ENCODE peak calls at places on chromosomes 1 and 21, in five cellular contexts. H, Z, E, M and R are unnamed samples.

GRCh38 chr1:39398278-39399010 is 93.0 kb upstream of the BMP8A start:
- DNase-seq in H (peak; percentile 98), Z (peak; percentile 85), E (peak; percentile 71), M (peak; percentile 58), R (no peak)

GRCh38 chr1:92958203-92958970 is 2.9 kb downstream of the DIPK1A start:
- DNase-seq in H (no peak), Z (peak; percentile 62), E (no peak), M (no peak), R (no peak)

GRCh38 chr1:216186131-216186530 is 237.1 kb downstream of the USH2A start:
- DNase-seq in H (no peak), Z (no peak), E (no peak), M (no peak), R (no peak)

GRCh38 chr1:157097692-157098091 is 1.9 kb downstream of the ETV3L start:
- DNase-seq in H (no peak), Z (no peak), E (no peak), M (no peak), R (no peak)

GRCh38 chr1:102851616-102852015 is 256.7 kb downstream of the COL11A1 start:
- DNase-seq in H (peak; percentile 72), Z (no peak), E (no peak), M (no peak), R (no peak)

GRCh38 chr1:169110265-169110664 is 3.8 kb downstream of the ATP1B1 start:
- DNase-seq in H (no peak), Z (no peak), E (no peak), M (no peak), R (no peak)

GRCh38 chr21:42366292-42367010 is at the start of gene TFF1:
- DNase-seq in H (peak; percentile 10), Z (peak; percentile 71), E (no peak), M (no peak), R (no peak)

GRCh38 chr1:224615861-224616760 is at the start of gene CNIH3:
- DNase-seq in H (peak; percentile 55), Z (no peak), E (no peak), M (peak; percentile 68), R (no peak)

GRCh38 chr1:185670187-185670627 is 64.0 kb upstream of the HMCN1 start:
- DNase-seq in H (peak; percentile 55), Z (no peak), E (no peak), M (no peak), R (no peak)

GRCh38 chr21:44639331-44639655 is 2.1 kb downstream of the KRTAP10-10 start:
- DNase-seq in H (no peak), Z (no peak), E (no peak), M (no peak), R (no peak)

GRCh38 chr1:169508432-169509338 is 22.9 kb upstream of the SLC19A2 start:
- DNase-seq in H (no peak), Z (peak; percentile 39), E (peak; percentile 20), M (no peak), R (no peak)

GRCh38 chr1:2019162-2019542 is at the start of gene GABRD:
- DNase-seq in H (no peak), Z (no peak), E (peak; percentile 81), M (peak; percentile 94), R (no peak)

GRCh38 chr1:171433451-171433850 is 51.9 kb upstream of the PRRC2C start:
- DNase-seq in H (peak; percentile 70), Z (no peak), E (no peak), M (no peak), R (no peak)

GRCh38 chr1:100229681-100230443 is 19.8 kb downstream of the DBT start:
- DNase-seq in H (no peak), Z (no peak), E (no peak), M (no peak), R (no peak)

GRCh38 chr1:72284398-72285073 is 2.2 kb upstream of the NEGR1 start:
- DNase-seq in H (peak; percentile 96), Z (peak; percentile 13), E (no peak), M (peak; percentile 51), R (no peak)

GRCh38 chr21:44874497-44875331 is 1.2 kb upstream of the PTTG1IP start:
- DNase-seq in H (no peak), Z (no peak), E (no peak), M (no peak), R (no peak)

GRCh38 chr21:33199516-33200217 is 30.1 kb upstream of the IFNAR2 start:
- DNase-seq in H (peak; percentile 95), Z (peak; percentile 88), E (peak; percentile 77), M (peak; percentile 68), R (peak; percentile 73)

GRCh38 chr1:169484683-169485426 is 889 bp downstream of the SLC19A2 start:
- DNase-seq in H (peak; percentile 82), Z (peak; percentile 85), E (no peak), M (peak; percentile 44), R (no peak)

GRCh38 chr1:15039017-15039648 is 114.4 kb upstream of the TMEM51 start:
- DNase-seq in H (no peak), Z (no peak), E (no peak), M (no peak), R (no peak)

GRCh38 chr21:42189860-42190491 is 29.0 kb upstream of the ABCG1 start:
- DNase-seq in H (no peak), Z (no peak), E (no peak), M (no peak), R (no peak)

GRCh38 chr1:97340951-97341350 is 579.9 kb downstream of the DPYD start:
- DNase-seq in H (peak; percentile 84), Z (no peak), E (no peak), M (no peak), R (no peak)

GRCh38 chr1:154353460-154353904 is 28.2 kb downstream of the ATP8B2 start:
- DNase-seq in H (peak; percentile 54), Z (peak; percentile 65), E (peak; percentile 73), M (no peak), R (peak; percentile 7)

GRCh38 chr1:115976062-115976899 is at the start of gene SLC22A15:
- DNase-seq in H (no peak), Z (no peak), E (peak; percentile 36), M (peak; percentile 86), R (peak; percentile 17)

GRCh38 chr1:161705537-161705936 is 1.5 kb upstream of the FCRLA start:
- DNase-seq in H (no peak), Z (no peak), E (no peak), M (no peak), R (no peak)

GRCh38 chr1:34790985-34791384 is 1.8 kb upstream of the GJA4 start:
- DNase-seq in H (no peak), Z (no peak), E (no peak), M (no peak), R (no peak)

GRCh38 chr1:24930703-24931480 is 816 bp upstream of the RUNX3 start:
- DNase-seq in H (no peak), Z (no peak), E (no peak), M (peak; percentile 58), R (no peak)

GRCh38 chr1:37471345-37472231 is 2.8 kb upstream of the ZC3H12A start:
- DNase-seq in H (peak; percentile 90), Z (peak; percentile 58), E (no peak), M (peak; percentile 80), R (no peak)

GRCh38 chr1:162734047-162734446 is 56.5 kb upstream of the HSD17B7 start:
- DNase-seq in H (no peak), Z (no peak), E (no peak), M (no peak), R (no peak)

GRCh38 chr1:45326627-45327591 is at the start of gene HPDL:
- DNase-seq in H (peak; percentile 27), Z (no peak), E (peak; percentile 41), M (peak; percentile 92), R (no peak)

GRCh38 chr1:43781574-43781973 is 74.2 kb downstream of the ST3GAL3 start:
- DNase-seq in H (no peak), Z (no peak), E (no peak), M (no peak), R (no peak)

GRCh38 chr1:5119496-5120234 is 465.3 kb downstream of the AJAP1 start:
- DNase-seq in H (no peak), Z (no peak), E (no peak), M (no peak), R (no peak)

GRCh38 chr1:85307987-85308836 is 31.8 kb upstream of the BCL10 start:
- DNase-seq in H (peak; percentile 84), Z (peak; percentile 70), E (peak; percentile 72), M (peak; percentile 83), R (no peak)

GRCh38 chr1:209485167-209485566 is 98.3 kb upstream of the CAMK1G start:
- DNase-seq in H (peak; percentile 51), Z (no peak), E (no peak), M (no peak), R (no peak)

GRCh38 chr21:36190736-36191135 is 34.1 kb downstream of the DOP1B start:
- DNase-seq in H (no peak), Z (no peak), E (no peak), M (no peak), R (no peak)

GRCh38 chr1:93597697-93598096 is 83.9 kb downstream of the BCAR3 start:
- DNase-seq in H (no peak), Z (no peak), E (no peak), M (peak; percentile 80), R (no peak)

GRCh38 chr1:3026581-3027511 is 5.6 kb downstream of the ACTRT2 start:
- DNase-seq in H (no peak), Z (no peak), E (no peak), M (no peak), R (no peak)

GRCh38 chr1:201122321-201123017 is 4.5 kb downstream of the ASCL5 start:
- DNase-seq in H (no peak), Z (no peak), E (no peak), M (no peak), R (no peak)

GRCh38 chr1:151832318-151832984 is 849 bp upstream of the RORC start:
- DNase-seq in H (peak; percentile 41), Z (peak; percentile 70), E (no peak), M (peak; percentile 57), R (no peak)

GRCh38 chr1:35881850-35882273 is 1.1 kb upstream of the AGO1 start:
- DNase-seq in H (peak; percentile 7), Z (no peak), E (no peak), M (no peak), R (no peak)
- TF ChIP-seq MXI1 in H (no peak), Z (no peak), E (no peak), M (no peak), R (no peak)

GRCh38 chr1:105137543-105138444 is 1388.1 kb downstream of the AMY1C start:
- DNase-seq in H (no peak), Z (peak; percentile 57), E (no peak), M (peak; percentile 51), R (no peak)

GRCh38 chr1:105138445-105138821 is 1388.7 kb downstream of the AMY1C start:
- DNase-seq in H (no peak), Z (peak; percentile 76), E (no peak), M (peak; percentile 16), R (no peak)
- TF ChIP-seq MXI1 in H (no peak), Z (no peak), E (no peak), M (no peak), R (no peak)

DNA sequence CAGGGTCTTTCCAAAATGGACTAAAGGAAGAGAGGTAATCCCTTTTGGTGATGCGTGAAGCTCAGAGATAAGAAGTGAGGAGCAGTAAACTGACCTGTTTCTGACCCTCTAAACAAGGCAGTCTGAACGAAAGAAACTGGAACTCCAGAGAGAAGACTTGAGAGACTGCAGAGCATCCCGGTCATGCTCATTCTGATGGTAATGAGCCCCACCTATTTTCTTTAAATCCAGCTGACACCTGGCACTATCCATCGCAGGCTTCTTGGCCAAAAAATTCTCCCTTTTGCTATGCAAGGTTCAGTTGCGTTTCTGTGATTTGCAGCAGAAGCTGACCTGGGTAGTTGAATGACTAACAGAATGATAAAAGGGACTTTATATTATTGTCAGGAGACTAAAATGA is 105.9 kb upstream of the KCNK2 start:
- DNase-seq in H (no peak), Z (no peak), E (no peak), M (no peak), R (no peak)
- TF ChIP-seq MXI1 in H (no peak), Z (no peak), E (no peak), M (no peak), R (no peak)

GRCh38 chr1:41936107-41936506 is 17.4 kb upstream of the HIVEP3 start:
- DNase-seq in H (peak; percentile 70), Z (no peak), E (no peak), M (no peak), R (no peak)
- TF ChIP-seq MXI1 in H (no peak), Z (no peak), E (no peak), M (no peak), R (no peak)